ENCODE peak calls at places on chromosomes 7 and 10, in ten cellular contexts. G is substantia nigra, S is heart right ventricle, A is hepatocyte, X is Peyer's patch, D is keratinocyte, T is PC-9, I is spleen, R is astrocyte, J is stomach. N is an unnamed sample.

GRCh38 chr7:54933610-54934009 is 85.2 kb upstream of the EGFR start:
- DNase-seq in T (no peak), J (no peak), D (no peak), X (no peak), A (no peak), I (no peak), G (no peak), R (no peak), S (no peak), N (no peak)

GRCh38 chr7:7554021-7554432 is 12.7 kb upstream of the MIOS start:
- DNase-seq in G (no peak), J (no peak), X (no peak), A (no peak), T (no peak), D (no peak), R (peak), S (no peak), I (no peak), N (no peak)

GRCh38 chr7:55109384-55110167 is 90.8 kb downstream of the EGFR start:
- DNase-seq in D (peak), X (no peak), I (no peak), S (no peak), G (no peak), A (peak), R (peak), J (peak), T (peak), N (no peak)

GRCh38 chr10:67663449-67664087 is 32.4 kb downstream of the CTNNA3 start:
- DNase-seq in D (no peak), A (no peak), I (no peak), T (no peak), X (no peak), G (peak), S (peak), R (no peak), J (no peak), N (peak)

GRCh38 chr7:157432541-157432956 is 95.7 kb downstream of the DNAJB6 start:
- DNase-seq in A (peak), I (peak), G (no peak), J (peak), R (peak), T (no peak), S (no peak), D (peak), X (no peak), N (peak)

GRCh38 chr10:12750526-12751201 is 250.8 kb downstream of the CCDC3 start:
- DNase-seq in D (no peak), J (no peak), S (no peak), X (no peak), I (no peak), G (no peak), R (peak), A (no peak), T (no peak), N (peak)

GRCh38 chr7:133230591-133231194 is 22.2 kb upstream of the EXOC4 start:
- DNase-seq in T (peak), G (no peak), X (no peak), J (peak), A (peak), D (no peak), I (no peak), R (peak), S (no peak), N (no peak)

GRCh38 chr7:42010751-42011150 is 226.3 kb downstream of the GLI3 start:
- DNase-seq in D (no peak), S (no peak), A (no peak), G (no peak), T (no peak), R (peak), I (no peak), J (no peak), X (no peak), N (no peak)

GRCh38 chr7:21251166-21251806 is 176.6 kb upstream of the SP4 start:
- DNase-seq in X (no peak), R (no peak), J (peak), T (no peak), S (no peak), A (peak), G (no peak), I (no peak), D (no peak), N (no peak)

GRCh38 chr10:17644485-17644964 is 574 bp downstream of the STAM start:
- DNase-seq in I (no peak), G (peak), X (no peak), R (peak), S (no peak), A (peak), J (no peak), D (no peak), T (no peak), N (no peak)

GRCh38 chr10:28875535-28876208 is 198.4 kb downstream of the BAMBI start:
- DNase-seq in A (peak), G (peak), T (no peak), R (peak), D (no peak), S (no peak), I (no peak), X (no peak), J (no peak), N (no peak)

GRCh38 chr7:107173191-107173590 is 4.4 kb downstream of the HBP1 start:
- DNase-seq in G (no peak), J (no peak), D (no peak), I (no peak), A (no peak), T (no peak), S (no peak), R (no peak), X (no peak), N (no peak)

GRCh38 chr10:78865931-78866717 is 202.6 kb upstream of the ZMIZ1 start:
- DNase-seq in X (no peak), D (no peak), I (no peak), T (no peak), J (no peak), A (peak), R (no peak), S (no peak), G (no peak), N (no peak)

GRCh38 chr7:135519871-135520270 is 10.0 kb upstream of the CNOT4 start:
- DNase-seq in I (no peak), D (no peak), T (no peak), A (no peak), J (no peak), G (no peak), R (no peak), S (no peak), X (no peak), N (no peak)

GRCh38 chr7:21261627-21262564 is 166.0 kb upstream of the SP4 start:
- DNase-seq in D (no peak), A (peak), J (peak), R (peak), G (no peak), X (peak), I (peak), S (no peak), T (peak), N (no peak)

GRCh38 chr7:93977551-93977950 is 26.6 kb downstream of the BET1 start:
- DNase-seq in X (no peak), A (no peak), J (no peak), D (no peak), T (no peak), G (no peak), R (no peak), S (no peak), I (no peak), N (no peak)

GRCh38 chr10:75431180-75432111 is at the start of gene LRMDA:
- DNase-seq in S (peak), D (no peak), A (peak), R (no peak), X (no peak), J (peak), T (no peak), I (peak), G (no peak), N (peak)

GRCh38 chr10:100146875-100147665 is 38.8 kb downstream of the ERLIN1 start:
- DNase-seq in D (no peak), J (no peak), A (no peak), S (no peak), X (no peak), G (no peak), R (no peak), I (no peak), T (no peak), N (no peak)

GRCh38 chr10:27448926-27449325 is 55.2 kb upstream of the RAB18 start:
- DNase-seq in T (no peak), D (peak), J (no peak), X (no peak), S (no peak), R (peak), A (no peak), I (no peak), G (no peak), N (no peak)

GRCh38 chr7:50970092-50970491 is 187.4 kb upstream of the GRB10 start:
- DNase-seq in R (no peak), J (no peak), G (no peak), T (peak), D (no peak), X (no peak), S (no peak), A (no peak), I (no peak), N (no peak)

GRCh38 chr7:2866601-2867000 is 22.5 kb upstream of the GNA12 start:
- DNase-seq in J (no peak), S (no peak), R (no peak), A (no peak), X (no peak), T (no peak), I (no peak), D (no peak), G (no peak), N (no peak)

GRCh38 chr10:13882112-13882711 is 295.4 kb downstream of the PRPF18 start:
- DNase-seq in G (no peak), J (no peak), A (no peak), I (no peak), D (peak), R (peak), S (no peak), X (no peak), T (peak), N (no peak)

GRCh38 chr7:50295133-50295532 is 9.4 kb upstream of the IKZF1 start:
- DNase-seq in T (no peak), X (no peak), I (no peak), J (no peak), A (no peak), S (no peak), G (no peak), D (no peak), R (no peak), N (no peak)

GRCh38 chr7:100673942-100674431 is 447 bp downstream of the GNB2 start:
- DNase-seq in D (no peak), X (peak), G (no peak), S (peak), I (peak), T (no peak), A (peak), J (no peak), R (peak), N (peak)

GRCh38 chr7:1703475-1704325 is 33.6 kb downstream of the ELFN1 start:
- DNase-seq in R (no peak), I (peak), J (peak), D (no peak), T (no peak), X (no peak), S (no peak), A (no peak), G (no peak), N (no peak)

GRCh38 chr7:81195033-81195432 is 276.2 kb upstream of the SEMA3C start:
- DNase-seq in R (peak), T (no peak), D (no peak), I (no peak), G (no peak), J (no peak), S (no peak), X (no peak), A (peak), N (no peak)

GRCh38 chr7:29007127-29007526 is 49.0 kb upstream of the TRIL start:
- DNase-seq in T (no peak), D (no peak), G (no peak), R (no peak), X (no peak), A (no peak), I (no peak), J (no peak), S (no peak), N (no peak)

GRCh38 chr10:51144161-51144781 is 70.0 kb downstream of the PRKG1 start:
- DNase-seq in R (no peak), X (no peak), I (no peak), D (no peak), J (no peak), A (no peak), G (no peak), S (no peak), T (no peak), N (no peak)

DNA sequence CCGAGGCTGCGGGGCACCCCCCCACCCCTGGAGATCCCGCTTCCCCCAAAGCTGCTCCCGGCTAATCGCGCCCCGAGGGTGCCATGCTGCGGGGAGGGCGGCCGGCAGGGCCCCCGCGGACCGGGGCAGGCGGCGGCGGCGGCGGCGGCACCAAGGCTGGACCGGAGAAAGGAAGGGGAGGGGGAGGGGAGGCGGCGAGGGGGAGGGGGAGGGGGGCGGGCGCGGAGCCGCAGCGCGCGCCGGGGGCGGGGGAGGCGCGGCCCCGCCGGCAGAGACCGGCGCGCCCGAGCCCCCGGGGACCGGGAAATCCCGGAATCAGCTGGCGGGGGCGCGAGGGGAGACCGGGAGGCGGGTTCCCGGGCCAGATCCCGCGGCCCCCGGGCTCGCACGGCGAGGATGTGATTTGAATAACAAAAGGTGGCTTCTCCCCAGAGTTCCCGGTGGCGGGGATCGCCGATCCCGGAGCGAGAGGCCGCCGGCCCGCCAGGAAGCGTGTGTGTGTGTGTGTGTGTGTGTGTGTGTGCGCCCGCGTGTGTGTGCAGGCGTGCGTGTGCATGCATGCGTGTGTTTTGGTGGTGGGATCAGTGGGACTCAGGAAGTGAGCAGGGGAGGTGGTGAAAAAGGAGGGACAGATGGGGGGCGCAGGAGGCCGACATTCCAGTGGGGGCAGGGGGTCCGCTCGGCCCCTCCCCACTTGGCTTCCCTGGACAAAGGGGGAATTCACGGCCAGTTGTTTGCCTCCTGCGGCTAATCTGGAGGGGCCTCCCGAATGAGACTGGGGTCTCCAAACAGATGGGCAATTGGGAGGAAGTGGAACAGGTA is 99.5 kb downstream of the HIP1 start:
- DNase-seq in J (peak), R (peak), T (peak), G (peak), I (peak), D (no peak), A (peak), S (peak), X (peak), N (peak)
- H3K27ac ChIP-seq in J (peak), R (no peak), T (no peak), G (peak), I (peak), D (no peak), A (peak), S (peak), X (peak), N (peak)

GRCh38 chr10:71587941-71588573 is 131.5 kb downstream of the C10orf105 start:
- DNase-seq in X (no peak), D (no peak), G (no peak), I (no peak), R (peak), A (no peak), S (no peak), J (no peak), T (no peak), N (no peak)

GRCh38 chr10:71584461-71584860 is 135.1 kb downstream of the C10orf105 start:
- DNase-seq in S (no peak), D (no peak), T (no peak), G (no peak), J (no peak), R (peak), I (no peak), A (no peak), X (no peak), N (no peak)

GRCh38 chr10:71583076-71583475 is 136.5 kb downstream of the C10orf105 start:
- DNase-seq in S (no peak), J (no peak), T (no peak), D (no peak), A (no peak), X (no peak), G (no peak), R (no peak), I (no peak), N (no peak)

GRCh38 chr10:71584902-71585578 is 134.5 kb downstream of the C10orf105 start:
- DNase-seq in J (no peak), G (no peak), X (no peak), A (no peak), T (no peak), I (no peak), R (peak), D (no peak), S (no peak), N (no peak)

DNA sequence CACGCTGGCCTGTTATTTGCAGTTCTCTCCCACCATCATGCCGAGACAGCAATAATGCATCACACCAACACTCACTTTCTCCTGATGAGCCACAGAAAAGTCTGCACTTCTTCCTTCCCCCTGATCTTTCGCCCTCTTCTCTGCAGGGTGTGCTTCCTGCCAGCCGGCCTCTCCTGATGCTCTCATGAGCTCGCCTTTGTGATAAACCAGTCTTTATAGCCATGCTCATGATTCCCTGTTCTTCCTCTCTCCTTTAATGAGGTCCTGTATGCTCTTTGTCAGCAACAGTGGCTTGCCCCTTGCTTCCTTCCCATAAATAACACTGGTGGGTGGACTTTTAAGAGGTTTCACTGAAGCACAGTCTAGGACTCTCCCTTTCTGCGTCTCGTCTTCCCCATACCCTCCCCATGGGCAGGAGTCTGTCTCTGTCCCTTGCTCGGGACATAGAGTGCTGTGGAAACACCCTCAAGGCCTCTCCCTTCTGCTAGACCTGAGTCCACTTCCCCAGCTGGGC is 133.9 kb downstream of the C10orf105 start:
- DNase-seq in X (no peak), R (no peak), J (no peak), I (no peak), D (no peak), S (no peak), T (no peak), G (no peak), A (no peak), N (no peak)
- H3K27ac ChIP-seq in X (no peak), R (peak), J (no peak), I (no peak), D (no peak), S (no peak), T (no peak), G (no peak), A (no peak), N (no peak)

DNA sequence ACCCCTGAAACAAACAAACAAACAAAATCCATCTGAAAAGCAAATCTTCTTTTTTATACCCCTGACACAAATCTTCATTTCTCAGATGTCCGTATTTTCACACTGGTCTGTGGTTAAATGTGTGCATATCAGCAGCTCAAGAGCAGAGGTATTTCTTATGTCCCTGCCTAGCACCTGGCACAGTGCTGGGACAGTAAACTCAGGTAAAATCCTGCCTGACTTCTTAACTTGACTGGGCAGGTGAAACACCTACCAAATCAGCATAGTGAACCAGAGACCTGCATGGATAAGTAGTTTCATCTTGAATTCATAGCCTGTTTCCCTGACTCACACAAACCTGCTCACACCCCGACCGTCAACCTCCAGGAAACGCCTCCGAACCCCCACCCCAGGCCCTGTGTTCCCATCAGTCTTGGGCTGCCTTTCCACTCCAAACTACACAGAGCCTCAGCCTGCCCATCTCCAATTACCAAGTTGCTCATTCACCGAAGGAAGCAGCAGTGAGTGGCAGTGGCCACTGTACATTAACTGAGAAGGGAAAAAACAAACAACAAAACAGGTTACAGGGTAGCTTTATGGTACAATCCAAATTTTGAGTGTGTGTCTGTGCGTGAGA is 109.9 kb downstream of the HECTD2 start:
- DNase-seq in R (no peak), I (no peak), X (no peak), A (no peak), D (no peak), G (no peak), S (no peak), J (no peak), T (no peak), N (no peak)
- H3K27ac ChIP-seq in R (no peak), I (no peak), X (no peak), A (peak), D (no peak), G (no peak), S (no peak), J (peak), T (no peak), N (no peak)

GRCh38 chr7:74350751-74351150 is 61.5 kb downstream of the CLIP2 start:
- DNase-seq in J (no peak), I (no peak), S (no peak), T (no peak), D (no peak), A (no peak), R (no peak), X (no peak), G (no peak), N (no peak)
- H3K27ac ChIP-seq in J (no peak), I (no peak), S (no peak), T (no peak), D (no peak), A (no peak), R (no peak), X (no peak), G (no peak), N (no peak)

DNA sequence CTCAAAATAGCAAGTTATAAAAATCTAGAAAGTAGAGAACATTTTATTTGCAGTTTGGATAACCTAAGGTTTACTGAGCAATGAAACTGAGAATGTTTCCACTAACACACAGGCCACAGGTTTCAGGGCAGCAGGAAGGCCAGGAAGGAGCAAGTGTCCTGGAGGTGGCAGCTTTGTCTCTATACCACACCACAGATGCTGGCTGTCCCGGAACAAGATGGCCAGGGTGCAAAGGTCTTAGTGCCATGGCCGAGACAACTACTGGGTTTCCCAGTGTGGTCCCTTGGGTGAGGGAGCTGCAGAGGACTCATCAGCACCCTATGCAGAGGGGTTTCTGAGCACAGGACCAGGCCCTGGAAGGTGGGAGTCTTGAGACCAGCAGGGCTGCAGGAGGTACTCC is 92.0 kb downstream of the CTBP2 start:
- DNase-seq in T (no peak), R (no peak), X (no peak), D (no peak), G (no peak), S (no peak), J (no peak), I (no peak), A (no peak), N (peak)
- H3K27ac ChIP-seq in T (no peak), R (no peak), X (no peak), D (no peak), G (no peak), S (no peak), J (no peak), I (no peak), A (no peak), N (peak)

DNA sequence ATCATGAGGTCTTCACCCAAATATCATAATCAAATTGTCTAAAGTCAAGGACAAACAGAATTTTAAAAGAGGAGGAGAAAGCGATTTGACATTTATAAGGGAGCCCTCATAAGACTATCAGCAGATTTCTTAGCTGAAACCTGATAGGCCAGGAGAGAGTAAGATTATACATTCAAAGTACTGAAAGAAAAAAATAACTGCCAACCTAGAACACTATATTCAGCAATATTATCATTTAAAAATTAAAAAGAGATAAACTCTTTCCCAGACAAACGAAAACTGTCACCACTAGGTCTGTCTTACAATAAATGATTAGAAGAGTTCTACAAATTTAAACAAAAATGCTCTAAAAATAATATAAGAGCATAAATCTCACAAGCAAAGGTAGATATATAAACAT is 154.1 kb upstream of the TMEM106B start:
- DNase-seq in S (no peak), D (no peak), X (no peak), A (no peak), T (no peak), I (no peak), J (no peak), G (no peak), R (no peak), N (no peak)
- H3K27ac ChIP-seq in S (no peak), D (no peak), X (no peak), A (no peak), T (no peak), I (no peak), J (no peak), G (no peak), R (no peak), N (no peak)

GRCh38 chr10:23384364-23384763 is 39.8 kb upstream of the C10orf67 start:
- DNase-seq in S (no peak), G (no peak), J (no peak), X (no peak), A (no peak), D (peak), I (no peak), T (peak), R (peak), N (no peak)
- H3K27ac ChIP-seq in S (no peak), G (no peak), J (no peak), X (no peak), A (no peak), D (peak), I (no peak), T (peak), R (no peak), N (no peak)

N was measured in psoas muscle.